ENCODE peak calls at places on chromosomes 16 and 17, in four cellular contexts. O is SW480; L is hippocampal formation; A is stimulated activated CD8-positive, alpha-beta memory T cell treated with anti-CD3 and anti-CD28 coated beads, Interleukin-4, amount 100 ng/mL, for 24 hours. F is an unnamed sample.
A peak's percentile ranks its signal among the peaks of the same experiment; 100 is the strongest.

GRCh38 chr17:4176803-4177472 is 33.9 kb downstream of the CYB5D2 start:
- DNase-seq in O (no peak), L (no peak), A (no peak), F (no peak)

GRCh38 chr16:25260416-25260815 is 2.8 kb upstream of the ZKSCAN2 start:
- DNase-seq in L (no peak), O (no peak), A (no peak), F (no peak)

GRCh38 chr17:71496552-71496951 is 624.3 kb upstream of the SOX9 start:
- DNase-seq in O (no peak), A (no peak), L (no peak), F (no peak)

GRCh38 chr17:61490540-61490975 is 38.3 kb downstream of the TBX4 start:
- DNase-seq in O (no peak), L (no peak), A (no peak), F (no peak)

GRCh38 chr17:6753565-6753964 is 2.3 kb upstream of the XAF1 start:
- DNase-seq in O (peak; percentile 49), A (no peak), L (no peak), F (no peak)

GRCh38 chr17:41463746-41464145 is 3.4 kb downstream of the KRT32 start:
- DNase-seq in A (no peak), L (no peak), O (no peak), F (no peak)

GRCh38 chr17:16446338-16446983 is 31.1 kb downstream of the TRPV2 start:
- DNase-seq in L (no peak), A (no peak), O (no peak), F (no peak)

GRCh38 chr17:42000399-42001076 is 16.7 kb downstream of the DNAJC7 start:
- DNase-seq in A (no peak), O (no peak), L (no peak), F (no peak)

GRCh38 chr16:21666772-21667171 is 3.0 kb downstream of the OTOA start:
- DNase-seq in L (no peak), O (no peak), A (no peak), F (no peak)

GRCh38 chr17:40157972-40158371 is 17.6 kb downstream of the CASC3 start:
- DNase-seq in A (no peak), O (no peak), L (no peak), F (no peak)

GRCh38 chr16:68737046-68737729 is at the start of gene CDH1:
- DNase-seq in O (peak; percentile 85), L (no peak), A (no peak), F (no peak)

GRCh38 chr16:89581861-89582563 is 6.5 kb downstream of the CPNE7 start:
- DNase-seq in L (no peak), A (no peak), O (no peak), F (no peak)

GRCh38 chr16:66383551-66383950 is 17.1 kb downstream of the CDH5 start:
- DNase-seq in A (no peak), L (no peak), O (no peak), F (no peak)

GRCh38 chr17:5943991-5944390 is 126.2 kb upstream of the WSCD1 start:
- DNase-seq in L (no peak), O (no peak), A (no peak), F (no peak)

F was measured in left ventricle myocardium inferior.